ENCODE peak calls at places on chromosomes 3 and 15, in nine cellular contexts. C is endothelial cell of umbilical vein; G is brain microvascular endothelial cell; O is WERI-Rb-1; F is CD4-positive, alpha-beta T cell; R is neural progenitor cell; T is iPS DF 6.9; N is GM23338; E is GM23248. Z is an unnamed sample.

GRCh38 chr15:45118131-45118588 is 4.0 kb downstream of the DUOXA2 start:
- DNase-seq in C (peak), G (peak), O (peak), R (peak), F (peak), T (peak), N (peak), E (peak), Z (peak)

GRCh38 chr15:99050328-99050980 is 42.9 kb upstream of the PGPEP1L start:
- DNase-seq in G (no peak), E (no peak), F (no peak), R (no peak), O (no peak), T (no peak), C (no peak), N (no peak), Z (no peak)

GRCh38 chr3:15812183-15812582 is 14.4 kb upstream of the ANKRD28 start:
- DNase-seq in E (peak), O (no peak), N (peak), G (no peak), F (no peak), T (no peak), C (peak), R (no peak), Z (no peak)

GRCh38 chr3:116920836-116921596 is 211.4 kb downstream of the TUSC7 start:
- DNase-seq in F (no peak), E (peak), G (peak), C (peak), N (no peak), T (no peak), R (no peak), O (no peak), Z (no peak)

GRCh38 chr3:81242871-81243270 is 518.6 kb downstream of the GBE1 start:
- DNase-seq in F (no peak), O (no peak), G (no peak), E (peak), R (no peak), N (no peak), C (peak), T (no peak), Z (peak)

GRCh38 chr15:70437882-70438331 is 325.5 kb downstream of the UACA start:
- DNase-seq in O (peak), F (no peak), T (no peak), G (no peak), N (no peak), C (no peak), R (peak), E (peak), Z (no peak)

GRCh38 chr15:55266547-55266946 is 23.1 kb downstream of the RAB27A start:
- DNase-seq in R (no peak), T (no peak), F (no peak), C (no peak), O (no peak), E (no peak), G (no peak), N (no peak), Z (no peak)

GRCh38 chr3:188455748-188456147 is 301.8 kb downstream of the LPP start:
- DNase-seq in G (no peak), E (no peak), N (no peak), F (no peak), R (no peak), C (no peak), O (no peak), T (no peak), Z (no peak)

GRCh38 chr3:153055779-153056178 is 106.2 kb upstream of the RAP2B start:
- DNase-seq in R (no peak), O (no peak), E (no peak), C (no peak), F (no peak), T (no peak), N (no peak), G (no peak), Z (no peak)

GRCh38 chr3:110741891-110742290 is 329.7 kb upstream of the NECTIN3 start:
- DNase-seq in R (no peak), C (no peak), E (no peak), N (no peak), O (no peak), G (no peak), T (no peak), F (no peak), Z (no peak)

GRCh38 chr3:126467611-126467955 is 8.1 kb downstream of the ZXDC start:
- DNase-seq in T (no peak), N (no peak), C (no peak), E (no peak), R (no peak), F (peak), O (no peak), G (no peak), Z (no peak)

GRCh38 chr3:60047426-60048200 is 997.8 kb upstream of the CFAP20DC start:
- DNase-seq in G (no peak), T (no peak), C (no peak), F (no peak), E (no peak), O (no peak), R (no peak), N (no peak), Z (peak)

GRCh38 chr15:73727330-73728018 is 25.7 kb downstream of the INSYN1 start:
- DNase-seq in F (no peak), R (no peak), N (no peak), O (no peak), C (no peak), T (no peak), G (peak), E (peak), Z (no peak)

GRCh38 chr15:51846463-51847230 is 17.2 kb downstream of the TMOD3 start:
- DNase-seq in F (no peak), G (peak), T (no peak), O (no peak), N (no peak), R (no peak), E (peak), C (peak), Z (no peak)

GRCh38 chr3:151117044-151117443 is 31.6 kb downstream of the MED12L start:
- DNase-seq in G (no peak), T (no peak), E (no peak), O (no peak), R (no peak), N (no peak), C (no peak), F (no peak), Z (no peak)

GRCh38 chr3:48469046-48469915 is 22.7 kb downstream of the ATRIP start:
- DNase-seq in G (no peak), N (no peak), T (no peak), F (no peak), C (no peak), E (no peak), O (no peak), R (no peak), Z (no peak)

GRCh38 chr3:100198579-100199269 is 62.1 kb upstream of the TBC1D23 start:
- DNase-seq in C (no peak), O (no peak), F (no peak), R (no peak), E (no peak), N (no peak), G (no peak), T (no peak), Z (no peak)

GRCh38 chr3:160376681-160377080 is 22.3 kb downstream of the IFT80 start:
- DNase-seq in E (peak), R (no peak), T (no peak), F (no peak), G (no peak), O (no peak), C (no peak), N (no peak), Z (no peak)

GRCh38 chr3:150925751-150926201 is 20.5 kb upstream of the MINDY4B start:
- DNase-seq in C (peak), N (peak), O (peak), G (no peak), R (peak), F (peak), T (peak), E (peak), Z (peak)

GRCh38 chr15:86394866-86395265 is 315.2 kb downstream of the AGBL1 start:
- DNase-seq in R (no peak), T (no peak), O (no peak), G (no peak), F (no peak), N (no peak), E (no peak), C (no peak), Z (no peak)

GRCh38 chr3:194512895-194513601 is 26.2 kb upstream of the ATP13A3 start:
- DNase-seq in E (no peak), T (no peak), N (no peak), C (no peak), G (no peak), O (no peak), R (no peak), F (no peak), Z (no peak)

GRCh38 chr15:47427463-47427862 is 289.8 kb upstream of the SEMA6D start:
- DNase-seq in T (no peak), N (no peak), C (peak), G (no peak), E (no peak), F (no peak), R (no peak), O (no peak), Z (peak)

GRCh38 chr3:53011324-53011723 is 34.5 kb downstream of the SFMBT1 start:
- DNase-seq in E (no peak), F (no peak), R (no peak), O (no peak), G (no peak), T (no peak), N (no peak), C (no peak), Z (no peak)

GRCh38 chr3:31196881-31197364 is 302.5 kb upstream of the GADL1 start:
- DNase-seq in C (no peak), T (no peak), N (peak), E (peak), O (no peak), R (no peak), G (peak), F (no peak), Z (no peak)

GRCh38 chr15:65101418-65101890 is 13.5 kb downstream of the UBAP1L start:
- DNase-seq in C (peak), E (peak), F (peak), N (peak), O (peak), T (peak), R (peak), G (peak), Z (peak)

GRCh38 chr3:170483485-170484262 is 65.0 kb downstream of the CLDN11 start:
- DNase-seq in F (no peak), C (no peak), R (no peak), O (no peak), E (peak), T (no peak), N (peak), G (no peak), Z (no peak)

GRCh38 chr3:132268956-132269355 is 48.3 kb upstream of the ACP3 start:
- DNase-seq in N (peak), E (peak), T (no peak), F (no peak), G (no peak), O (peak), R (peak), C (peak), Z (no peak)

GRCh38 chr3:40262331-40262730 is 47.2 kb upstream of the EIF1B start:
- DNase-seq in T (no peak), N (no peak), C (no peak), G (no peak), E (no peak), R (no peak), O (no peak), F (no peak), Z (no peak)

GRCh38 chr15:92377083-92377789 is 16.4 kb upstream of the ST8SIA2 start:
- DNase-seq in O (peak), T (no peak), R (no peak), G (peak), N (no peak), F (no peak), C (no peak), E (peak), Z (no peak)

GRCh38 chr3:165466856-165467255 is 270.7 kb upstream of the SLITRK3 start:
- DNase-seq in T (no peak), G (peak), F (no peak), O (no peak), N (no peak), R (no peak), E (no peak), C (no peak), Z (no peak)

GRCh38 chr3:197149528-197149927 is 119.9 kb upstream of the MELTF start:
- DNase-seq in F (no peak), O (no peak), T (no peak), G (no peak), E (no peak), R (no peak), C (no peak), N (no peak), Z (no peak)

GRCh38 chr3:194259982-194260856 is 90.9 kb downstream of the CPN2 start:
- DNase-seq in G (no peak), T (no peak), C (peak), F (no peak), R (no peak), O (no peak), E (peak), N (no peak), Z (no peak)

GRCh38 chr3:31450345-31450744 is 82.4 kb upstream of the STT3B start:
- DNase-seq in R (no peak), E (no peak), G (no peak), C (no peak), O (no peak), F (no peak), N (no peak), T (no peak), Z (no peak)

GRCh38 chr3:146493761-146494160 is 24.4 kb upstream of the PLSCR2 start:
- DNase-seq in E (no peak), O (no peak), C (no peak), R (no peak), G (no peak), F (no peak), N (no peak), T (no peak), Z (no peak)

DNA sequence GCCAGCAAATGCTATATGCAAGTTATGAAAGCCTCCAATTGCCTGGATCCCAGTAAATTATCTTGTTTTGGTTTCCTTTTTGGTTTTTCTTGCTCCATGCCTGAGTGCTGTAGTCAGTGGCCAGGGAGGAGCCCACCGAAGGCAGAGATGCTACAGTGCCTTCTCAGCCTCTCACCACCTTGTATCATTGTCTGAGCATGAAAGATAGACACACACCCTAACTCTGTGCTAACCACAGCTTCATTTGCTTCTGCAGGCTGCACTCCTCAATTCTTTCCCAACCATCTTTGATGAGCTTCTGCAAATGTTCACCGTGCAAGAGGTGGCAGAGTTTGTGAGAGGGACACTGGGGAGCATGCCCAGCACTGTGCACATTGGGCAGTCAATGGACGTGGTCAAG is 114.5 kb upstream of the MANF start:
- DNase-seq in G (no peak), R (no peak), C (no peak), N (no peak), F (no peak), O (no peak), E (no peak), T (no peak), Z (no peak)
- H3K27ac ChIP-seq in G (no peak), R (no peak), C (no peak), N (no peak), F (peak), O (no peak), E (no peak), T (no peak), Z (no peak)

DNA sequence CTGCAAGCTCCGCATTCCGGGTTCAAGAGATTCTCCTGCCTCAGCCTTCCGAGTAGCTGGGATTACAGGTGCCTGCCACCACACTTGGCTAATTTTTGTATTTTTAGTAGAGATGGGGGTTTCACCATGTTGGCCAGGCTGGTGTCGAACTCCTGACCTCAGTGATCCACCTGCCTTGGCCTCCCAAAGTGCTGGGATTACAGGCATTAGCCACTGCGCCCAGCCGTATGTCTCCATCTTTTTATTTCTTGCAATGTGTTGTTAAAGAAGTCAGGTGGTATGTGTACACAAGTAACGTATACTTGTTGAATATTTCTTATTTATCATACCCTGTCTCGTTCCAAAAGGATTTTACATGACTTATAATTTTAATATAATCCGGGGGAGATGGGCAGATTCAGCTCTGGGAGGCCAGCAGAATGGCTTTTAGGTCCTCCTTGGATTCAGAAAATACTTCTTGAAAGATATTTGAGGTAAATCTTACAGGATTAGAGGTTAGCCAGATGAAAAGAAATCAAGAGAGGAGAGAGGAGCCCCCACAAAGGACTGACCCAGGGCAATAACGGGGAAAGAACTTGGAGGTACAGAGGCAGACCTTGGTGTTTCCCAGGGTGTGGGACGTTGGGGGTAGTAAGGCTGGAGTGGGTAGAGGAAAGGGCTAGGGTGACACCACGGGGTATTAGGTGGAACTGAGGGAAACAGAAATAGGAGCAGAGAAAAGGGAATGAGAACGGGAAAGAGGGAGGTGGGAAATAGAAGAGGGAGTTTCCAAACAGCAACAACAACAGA is 27.2 kb upstream of the MUC20 start:
- DNase-seq in E (no peak), R (no peak), O (no peak), N (no peak), F (no peak), T (no peak), C (no peak), G (no peak), Z (no peak)
- H3K27ac ChIP-seq in E (no peak), R (no peak), O (peak), N (no peak), F (no peak), T (no peak), C (no peak), G (no peak), Z (no peak)

GRCh38 chr3:123750659-123751420 is 133.3 kb downstream of the MYLK start:
- DNase-seq in O (no peak), C (peak), E (peak), G (peak), F (no peak), R (no peak), T (no peak), N (peak), Z (peak)
- H3K27ac ChIP-seq in O (no peak), C (peak), E (peak), G (peak), F (no peak), R (no peak), T (no peak), N (peak), Z (no peak)

GRCh38 chr15:62758952-62759349 is 283.6 kb upstream of the TPM1 start:
- DNase-seq in F (no peak), T (no peak), R (no peak), N (no peak), C (no peak), G (no peak), O (no peak), E (peak), Z (no peak)
- H3K27ac ChIP-seq in F (no peak), T (no peak), R (no peak), N (peak), C (no peak), G (no peak), O (no peak), E (peak), Z (no peak)